ENCODE peak calls at places on chromosomes 4 and X, in seven cellular contexts. D is cardiac muscle cell, I is NCI-H146, J is ELR, A is NCI-H460, N is cardiac fibroblast, L is occipital lobe. Y is an unnamed sample.

GRCh38 chr4:93285346-93285745 is 543.2 kb upstream of the ATOH1 start:
- DNase-seq in D (no peak), I (no peak), J (no peak), A (no peak), N (no peak), L (no peak), Y (no peak)

GRCh38 chrX:111507931-111508330 is 3.5 kb upstream of the SERTM2 start:
- DNase-seq in D (no peak), I (no peak), J (no peak), A (no peak), N (no peak), L (no peak), Y (no peak)

GRCh38 chr4:101065935-101066485 is 281.3 kb downstream of the PPP3CA start:
- DNase-seq in D (no peak), I (no peak), J (no peak), A (no peak), N (no peak), L (no peak), Y (no peak)

GRCh38 chr4:3484057-3484973 is 21.2 kb downstream of the DOK7 start:
- DNase-seq in D (no peak), I (peak; percentile 92), J (no peak), A (peak; percentile 12), N (no peak), L (no peak), Y (peak; percentile 92)

GRCh38 chr4:104989363-104989762 is 157.3 kb upstream of the TET2 start:
- DNase-seq in D (no peak), I (no peak), J (no peak), A (no peak), N (peak; percentile 5), L (no peak), Y (peak; percentile 86)

GRCh38 chr4:72974694-72975487 is 94.6 kb downstream of the COX18 start:
- DNase-seq in D (no peak), I (no peak), J (peak; percentile 66), A (no peak), N (peak; percentile 43), L (no peak), Y (peak; percentile 28)

GRCh38 chrX:34893741-34894140 is 48.9 kb upstream of the FAM47B start:
- DNase-seq in D (peak; percentile 25), I (no peak), J (peak; percentile 31), A (no peak), N (peak; percentile 24), L (no peak), Y (no peak)

GRCh38 chrX:30495468-30495867 is 82.1 kb downstream of the TASL start:
- DNase-seq in D (no peak), I (no peak), J (no peak), A (no peak), N (no peak), L (no peak), Y (no peak)

GRCh38 chrX:80412042-80412441 is 8.2 kb upstream of the TENT5D start:
- DNase-seq in D (no peak), I (no peak), J (no peak), A (no peak), N (no peak), L (no peak), Y (no peak)

GRCh38 chr4:1354136-1354982 is 7.4 kb downstream of the UVSSA start:
- DNase-seq in D (no peak), I (no peak), J (no peak), A (no peak), N (no peak), L (no peak), Y (no peak)

GRCh38 chr4:140151700-140152014 is 2.3 kb downstream of the MAML3 start:
- DNase-seq in D (peak; percentile 93), I (peak; percentile 96), J (peak; percentile 86), A (peak; percentile 85), N (peak; percentile 89), L (peak; percentile 47), Y (peak; percentile 47)

GRCh38 chr4:19319607-19320006 is 932.1 kb upstream of the SLIT2 start:
- DNase-seq in D (no peak), I (peak; percentile 76), J (no peak), A (no peak), N (no peak), L (no peak), Y (no peak)

GRCh38 chrX:9110808-9111207 is 76.9 kb upstream of the FAM9B start:
- DNase-seq in D (no peak), I (no peak), J (no peak), A (no peak), N (no peak), L (no peak), Y (no peak)

GRCh38 chrX:147803948-147804347 is 107.8 kb upstream of the FMR1 start:
- DNase-seq in D (peak; percentile 34), I (no peak), J (no peak), A (peak; percentile 34), N (no peak), L (no peak), Y (peak; percentile 14)

GRCh38 chr4:61201562-61202099 is 1.5 kb downstream of the ADGRL3 start:
- DNase-seq in D (peak; percentile 12), I (peak; percentile 82), J (peak; percentile 4), A (no peak), N (peak; percentile 4), L (no peak), Y (no peak)

GRCh38 chrX:43876680-43877079 is 5.6 kb downstream of the MAOB start:
- DNase-seq in D (no peak), I (no peak), J (no peak), A (no peak), N (no peak), L (no peak), Y (no peak)

GRCh38 chr4:146975535-146975934 is 29.9 kb upstream of the TTC29 start:
- DNase-seq in D (no peak), I (no peak), J (no peak), A (no peak), N (no peak), L (no peak), Y (no peak)

GRCh38 chr4:141027421-141027820 is 105.8 kb downstream of the RNF150 start:
- DNase-seq in D (peak; percentile 44), I (no peak), J (no peak), A (no peak), N (no peak), L (no peak), Y (peak; percentile 21)

GRCh38 chr4:16377887-16378286 is 151.6 kb upstream of the TAPT1 start:
- DNase-seq in D (no peak), I (no peak), J (no peak), A (no peak), N (no peak), L (no peak), Y (no peak)

GRCh38 chrX:81528041-81528440 is 326.1 kb downstream of the SH3BGRL start:
- DNase-seq in D (no peak), I (no peak), J (no peak), A (no peak), N (no peak), L (no peak), Y (peak; percentile 30)

GRCh38 chrX:23372220-23372902 is 37.7 kb downstream of the PTCHD1 start:
- DNase-seq in D (peak; percentile 8), I (no peak), J (no peak), A (no peak), N (peak; percentile 40), L (no peak), Y (peak; percentile 92)

GRCh38 chr4:95360256-95360903 is 188.4 kb downstream of the UNC5C start:
- DNase-seq in D (no peak), I (no peak), J (no peak), A (no peak), N (no peak), L (no peak), Y (no peak)

GRCh38 chr4:175641053-175641452 is 171.0 kb downstream of the GPM6A start:
- DNase-seq in D (no peak), I (no peak), J (no peak), A (no peak), N (no peak), L (no peak), Y (no peak)

GRCh38 chr4:153970169-153970568 is 181.3 kb upstream of the SFRP2 start:
- DNase-seq in D (no peak), I (no peak), J (no peak), A (no peak), N (no peak), L (no peak), Y (no peak)

Y was measured in myocyte.